ENCODE peak calls at places on chromosomes 7 and 10, in nine cellular contexts. H is nephron progenitor cell, O is fibroblast of pulmonary artery, J is IMR-90, Y is cardiac fibroblast, N is astrocyte of the cerebellum, V is B cell, W is AG04450, R is GM12865. L is an unnamed sample.

GRCh38 chr10:31652038-31652437 is 276.6 kb downstream of the ARHGAP12 start:
- DNase-seq in H (no peak), O (no peak), J (no peak), Y (no peak), N (no peak), V (no peak), W (no peak), R (no peak), L (no peak)

GRCh38 chr10:120873741-120874140 is 22.6 kb downstream of the WDR11 start:
- DNase-seq in H (no peak), O (no peak), J (no peak), Y (no peak), N (no peak), V (no peak), W (no peak), R (no peak), L (no peak)

GRCh38 chr10:112461029-112461887 is 14.2 kb downstream of the VTI1A start:
- DNase-seq in H (no peak), O (peak; percentile 84), J (peak; percentile 87), Y (peak; percentile 54), N (no peak), V (no peak), W (peak; percentile 24), R (no peak), L (peak; percentile 87)

GRCh38 chr10:126504051-126504760 is 115.9 kb upstream of the ADAM12 start:
- DNase-seq in H (peak; percentile 43), O (peak; percentile 80), J (peak; percentile 64), Y (peak; percentile 76), N (peak; percentile 37), V (peak; percentile 36), W (peak; percentile 23), R (peak; percentile 36), L (peak; percentile 27)

GRCh38 chr7:131095346-131095745 is 232.3 kb upstream of the MKLN1 start:
- DNase-seq in H (no peak), O (no peak), J (no peak), Y (no peak), N (peak; percentile 82), V (no peak), W (no peak), R (no peak), L (no peak)

GRCh38 chr10:112379635-112380296 is 5.8 kb downstream of the ACSL5 start:
- DNase-seq in H (no peak), O (no peak), J (peak; percentile 67), Y (no peak), N (no peak), V (no peak), W (no peak), R (no peak), L (no peak)

GRCh38 chr10:78528749-78529204 is 495.1 kb downstream of the RPS24 start:
- DNase-seq in H (no peak), O (no peak), J (no peak), Y (no peak), N (no peak), V (no peak), W (no peak), R (no peak), L (no peak)

GRCh38 chr10:132166216-132166950 is 20.4 kb upstream of the DPYSL4 start:
- DNase-seq in H (no peak), O (no peak), J (no peak), Y (no peak), N (no peak), V (no peak), W (no peak), R (no peak), L (no peak)

GRCh38 chr10:22317121-22317370 is 858 bp downstream of the COMMD3 start:
- DNase-seq in H (no peak), O (no peak), J (no peak), Y (no peak), N (no peak), V (no peak), W (no peak), R (no peak), L (no peak)

GRCh38 chr7:102044984-102045673 is 227.7 kb downstream of the CUX1 start:
- DNase-seq in H (no peak), O (peak; percentile 85), J (peak; percentile 93), Y (peak; percentile 90), N (peak; percentile 87), V (no peak), W (peak; percentile 84), R (no peak), L (peak; percentile 86)

GRCh38 chr10:104327745-104328635 is 10.3 kb downstream of the ITPRIP start:
- DNase-seq in H (peak; percentile 46), O (peak; percentile 87), J (peak; percentile 89), Y (peak; percentile 80), N (peak; percentile 73), V (no peak), W (no peak), R (no peak), L (peak; percentile 51)
- TF ChIP-seq CTCF in H (no peak), O (peak; percentile 9), J (peak; percentile 33), Y (peak; percentile 36), N (no peak), V (no peak), W (peak; percentile 36), R (no peak), L (peak; percentile 34)

DNA sequence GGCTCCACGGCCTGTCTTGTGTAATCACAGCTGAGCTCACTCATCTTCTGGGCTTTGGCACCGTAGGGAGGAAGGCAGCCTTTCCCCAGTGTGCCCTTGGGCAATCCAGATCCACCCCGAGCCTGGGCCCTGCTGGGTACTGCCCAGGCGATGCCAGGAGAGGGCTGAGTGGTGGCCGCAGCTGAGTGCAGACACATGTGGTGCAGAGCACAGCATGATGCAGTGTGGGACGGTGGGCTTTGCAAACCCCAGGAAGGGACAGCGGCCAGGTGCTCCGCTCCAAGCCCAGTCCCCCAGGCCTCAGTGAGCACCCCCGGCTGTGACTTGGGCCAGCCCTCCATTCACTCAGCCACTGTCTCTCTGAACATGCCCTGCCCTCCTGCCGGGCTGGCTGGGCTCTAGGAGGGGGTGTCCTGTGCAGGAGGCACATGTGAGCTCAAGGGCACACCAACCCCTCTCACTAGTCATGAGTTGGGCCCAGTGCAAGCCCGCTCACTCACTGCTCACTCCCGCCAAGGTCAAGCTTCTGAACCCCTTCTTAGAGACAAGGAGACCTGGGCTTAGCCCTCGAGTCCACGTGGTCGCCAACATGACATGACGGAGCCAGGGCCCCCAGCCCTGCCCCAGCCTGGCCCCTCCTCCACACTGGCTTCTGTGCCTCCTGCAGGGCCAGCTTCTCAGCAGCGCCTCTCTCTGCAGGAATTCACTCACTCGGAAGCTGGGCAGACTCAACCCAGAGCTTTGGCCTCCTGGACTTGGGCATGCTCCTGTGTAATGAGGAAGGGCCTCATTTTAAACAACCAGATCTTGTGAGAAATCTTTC is 77.5 kb upstream of the INSIG1 start:
- DNase-seq in H (no peak), O (no peak), J (no peak), Y (no peak), N (no peak), V (no peak), W (no peak), R (no peak), L (no peak)
- TF ChIP-seq CTCF in H (no peak), O (no peak), J (no peak), Y (no peak), N (no peak), V (no peak), W (no peak), R (no peak), L (no peak)

GRCh38 chr10:61981460-61981859 is 80.0 kb downstream of the ARID5B start:
- DNase-seq in H (no peak), O (no peak), J (no peak), Y (no peak), N (no peak), V (no peak), W (no peak), R (no peak), L (no peak)

GRCh38 chr10:61974611-61975010 is 73.1 kb downstream of the ARID5B start:
- DNase-seq in H (no peak), O (peak; percentile 70), J (peak; percentile 75), Y (peak; percentile 80), N (peak; percentile 29), V (no peak), W (peak; percentile 38), R (peak; percentile 77), L (no peak)

GRCh38 chr10:61973923-61974322 is 72.4 kb downstream of the ARID5B start:
- DNase-seq in H (no peak), O (peak; percentile 56), J (no peak), Y (peak; percentile 48), N (no peak), V (no peak), W (no peak), R (peak; percentile 37), L (no peak)

GRCh38 chr10:61975107-61975932 is 73.8 kb downstream of the ARID5B start:
- DNase-seq in H (no peak), O (peak; percentile 78), J (peak; percentile 88), Y (peak; percentile 73), N (no peak), V (no peak), W (peak; percentile 36), R (peak; percentile 73), L (peak; percentile 55)

DNA sequence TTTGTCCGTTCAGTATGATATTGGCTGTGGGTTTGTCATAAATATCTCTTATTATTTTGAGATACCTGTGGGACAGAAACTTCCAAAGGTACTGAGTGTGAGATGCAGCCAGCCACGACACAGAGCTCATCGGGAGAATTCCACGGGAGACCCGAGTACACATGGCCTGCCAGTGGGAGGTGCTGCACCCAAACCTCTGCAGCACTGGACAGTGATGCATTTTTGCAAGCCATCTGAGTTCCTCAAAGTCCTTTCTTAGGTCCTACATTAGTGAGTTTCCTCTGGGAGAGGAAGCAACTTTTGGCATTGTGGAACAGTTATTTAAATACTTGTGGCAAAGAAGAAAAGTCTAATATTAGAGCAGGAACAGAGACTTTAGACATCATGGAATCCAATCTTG is 77.5 kb downstream of the ARID5B start:
- DNase-seq in H (no peak), O (no peak), J (no peak), Y (no peak), N (no peak), V (no peak), W (no peak), R (no peak), L (no peak)
- TF ChIP-seq CTCF in H (no peak), O (peak; percentile 2), J (no peak), Y (peak; percentile 12), N (no peak), V (no peak), W (no peak), R (peak; percentile 19), L (no peak)

GRCh38 chr10:53841746-53842145 is 959.3 kb downstream of the PCDH15 start:
- DNase-seq in H (no peak), O (no peak), J (no peak), Y (no peak), N (no peak), V (no peak), W (no peak), R (no peak), L (no peak)

GRCh38 chr10:53836638-53837037 is 964.4 kb downstream of the PCDH15 start:
- DNase-seq in H (no peak), O (peak; percentile 31), J (no peak), Y (peak; percentile 27), N (no peak), V (no peak), W (no peak), R (no peak), L (no peak)

GRCh38 chr10:53840668-53841067 is 960.4 kb downstream of the PCDH15 start:
- DNase-seq in H (no peak), O (no peak), J (no peak), Y (no peak), N (no peak), V (no peak), W (no peak), R (no peak), L (no peak)

GRCh38 chr10:53843691-53844362 is 957.2 kb downstream of the PCDH15 start:
- DNase-seq in H (no peak), O (peak; percentile 29), J (no peak), Y (peak; percentile 17), N (peak; percentile 26), V (no peak), W (no peak), R (no peak), L (no peak)

GRCh38 chr10:53839437-53840039 is 961.5 kb downstream of the PCDH15 start:
- DNase-seq in H (no peak), O (peak; percentile 50), J (peak; percentile 15), Y (peak; percentile 34), N (peak; percentile 24), V (no peak), W (no peak), R (peak; percentile 21), L (no peak)
- TF ChIP-seq CTCF in H (peak; percentile 67), O (peak; percentile 44), J (peak; percentile 42), Y (peak; percentile 26), N (no peak), V (no peak), W (peak; percentile 52), R (peak; percentile 26), L (peak; percentile 20)